ENCODE peak calls at places on chromosomes 5 and 9, in five cellular contexts. N is suprapubic skin, H is transverse colon, F is sigmoid colon, E is upper lobe of left lung. O is an unnamed sample. For H3K4me1, the result is how much of the 10 kb centered on the place peaks cover.

GRCh38 chr5:128684951-128685350 is 146.9 kb upstream of the FBN2 start:
- DNase-seq in N (no peak), H (no peak), F (no peak), E (no peak), O (no peak)

GRCh38 chr9:18888241-18888794 is 144.7 kb downstream of the SAXO1 start:
- DNase-seq in N (no peak), H (no peak), F (no peak), E (no peak), O (no peak)

GRCh38 chr5:172137046-172137445 is 51.0 kb downstream of the STK10 start:
- DNase-seq in N (no peak), H (no peak), F (no peak), E (no peak), O (no peak)

GRCh38 chr5:96997265-96997859 is 61.5 kb downstream of the LNPEP start:
- DNase-seq in N (no peak), H (no peak), F (no peak), E (no peak), O (no peak)

GRCh38 chr5:399296-400281 is 43.4 kb upstream of the EXOC3 start:
- DNase-seq in N (peak), H (peak), F (peak), E (peak), O (peak)

GRCh38 chr5:84764227-84764626 is 379.5 kb upstream of the EDIL3 start:
- DNase-seq in N (no peak), H (no peak), F (no peak), E (no peak), O (no peak)

GRCh38 chr5:52989025-52989780 is at the start of gene ITGA2:
- DNase-seq in N (peak), H (peak), F (peak), E (peak), O (peak)

GRCh38 chr5:120749737-120750136 is 285.6 kb downstream of the PRR16 start:
- DNase-seq in N (no peak), H (no peak), F (no peak), E (no peak), O (no peak)

GRCh38 chr9:127991757-127992274 is 11.0 kb upstream of the EEIG1 start:
- DNase-seq in N (no peak), H (no peak), F (no peak), E (no peak), O (no peak)

GRCh38 chr5:77239126-77239741 is 28.8 kb downstream of the PDE8B start:
- DNase-seq in N (no peak), H (no peak), F (no peak), E (no peak), O (no peak)

GRCh38 chr9:121178676-121179372 is 22.8 kb downstream of the RAB14 start:
- DNase-seq in N (no peak), H (no peak), F (no peak), E (no peak), O (no peak)

DNA sequence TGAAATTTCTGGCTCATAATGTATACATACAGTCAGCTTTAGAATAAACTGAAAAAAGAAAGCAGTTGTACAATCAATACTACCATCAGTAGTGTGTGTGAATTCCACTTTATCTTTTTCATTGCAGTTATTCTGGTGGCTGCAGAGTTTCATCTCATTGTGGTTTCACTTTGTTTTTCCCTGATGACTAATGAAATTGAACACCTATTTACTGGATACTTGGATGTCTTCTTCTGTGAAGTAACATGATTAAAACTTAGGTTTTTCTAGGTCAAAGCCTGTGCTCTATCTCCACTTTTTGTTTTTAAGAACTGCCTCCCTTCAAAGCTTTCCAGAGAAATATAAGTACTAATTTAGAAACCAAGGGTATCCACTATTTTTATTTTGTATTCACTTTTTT is 174.3 kb downstream of the TRPM3 start:
- DNase-seq in N (no peak), H (no peak), F (no peak), E (no peak), O (no peak)
- H3K4me1 ChIP-seq in N (under half), H (under half), F (under half), E (under half), O (under half)

GRCh38 chr9:89444212-89444611 is 53.7 kb downstream of the SEMA4D start:
- DNase-seq in N (no peak), H (peak), F (no peak), E (no peak), O (no peak)
- TF ChIP-seq EP300 in N (no peak), H (no peak), F (no peak), E (no peak), O (no peak)

GRCh38 chr5:107393846-107394245 is 276.9 kb downstream of the EFNA5 start:
- DNase-seq in N (no peak), H (no peak), F (no peak), E (no peak), O (no peak)
- TF ChIP-seq POLR2AphosphoS5 in N (no peak), H (no peak), F (no peak), E (no peak), O (no peak)

GRCh38 chr9:89873801-89874200 is 269.0 kb downstream of the GADD45G start:
- DNase-seq in N (peak), H (no peak), F (peak), E (peak), O (no peak)
- H3K4me1 ChIP-seq in N (half or more), H (under half), F (under half), E (under half), O (half or more)

GRCh38 chr9:101398335-101398929 is at the start of the genes MRPL50 and ZNF189:
- DNase-seq in N (peak), H (peak), F (peak), E (peak), O (peak)
- TF ChIP-seq EP300 in N (no peak), H (no peak), F (no peak), E (no peak), O (no peak)

DNA sequence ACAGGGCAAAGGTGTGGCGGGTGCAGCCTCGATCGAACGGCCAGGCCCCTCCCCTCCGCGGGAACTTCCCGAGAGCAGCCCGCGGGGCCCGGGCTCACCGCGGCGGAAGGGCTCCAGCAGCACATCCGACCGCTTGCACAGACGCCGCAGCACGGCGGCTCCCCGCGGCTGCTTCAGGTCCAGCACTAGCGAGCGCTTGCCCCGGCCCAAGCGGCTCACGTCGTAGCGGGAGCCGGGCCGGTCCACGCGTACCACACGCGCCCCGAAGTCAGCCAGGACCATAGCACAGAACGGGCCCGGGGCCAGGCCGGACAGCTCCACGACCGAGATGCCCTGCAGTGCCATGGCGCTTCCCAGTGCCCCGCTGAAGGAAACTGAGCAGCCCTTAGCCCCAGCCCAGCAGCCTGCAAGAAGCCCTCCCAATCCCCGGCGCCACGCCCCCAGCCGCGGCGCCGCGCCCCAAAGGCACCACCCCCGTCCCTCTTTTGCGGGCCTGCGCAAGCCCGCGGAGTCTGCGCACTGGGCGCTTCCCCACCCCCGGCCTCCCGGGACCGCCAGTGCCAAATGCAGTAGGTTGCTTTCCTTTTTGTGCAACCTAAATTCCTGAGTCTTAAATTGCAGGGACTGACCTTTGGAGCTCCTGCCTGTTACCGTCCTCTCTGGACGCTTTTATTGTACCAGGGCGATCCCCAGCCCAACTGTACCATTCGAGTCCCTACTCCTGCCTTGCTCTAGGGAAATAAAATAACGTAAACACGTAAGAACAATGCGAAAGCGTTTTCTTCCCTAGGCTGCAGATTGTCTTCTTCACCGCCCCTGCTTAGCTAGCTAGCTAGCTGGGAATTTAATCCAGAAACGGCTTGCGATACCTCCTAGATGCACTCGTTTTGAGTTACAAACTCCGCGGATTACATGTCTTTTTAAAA is at the start of gene AMACR:
- DNase-seq in N (peak), H (peak), F (peak), E (peak), O (peak)
- TF ChIP-seq POLR2AphosphoS5 in N (no peak), H (peak), F (peak), E (peak), O (peak)

DNA sequence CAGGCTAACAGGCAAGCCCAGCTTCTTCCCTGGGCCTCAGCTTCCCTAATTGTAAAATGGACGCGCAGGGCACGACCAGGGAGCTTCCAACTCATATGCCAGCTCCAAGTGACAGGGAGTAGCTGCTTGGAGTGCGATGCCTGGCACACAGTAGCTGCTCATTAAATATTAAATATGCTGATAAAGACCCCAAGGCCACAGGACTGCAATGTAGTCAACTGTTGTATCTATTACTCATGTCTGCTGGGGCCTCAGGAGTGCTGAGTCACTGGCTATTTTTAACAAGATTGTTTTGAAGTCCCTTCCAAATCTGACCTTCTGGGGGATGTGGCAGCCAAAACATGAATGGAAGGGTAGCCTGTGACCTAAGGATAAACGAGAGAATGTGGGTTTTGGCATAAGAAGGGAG is 17.7 kb downstream of the TNIP1 start:
- DNase-seq in N (no peak), H (no peak), F (no peak), E (no peak), O (no peak)
- H3K4me1 ChIP-seq in N (under half), H (under half), F (under half), E (half or more), O (half or more)

GRCh38 chr5:35879649-35880048 is 23.0 kb downstream of the IL7R start:
- DNase-seq in N (no peak), H (no peak), F (no peak), E (no peak), O (no peak)

GRCh38 chr5:35877655-35878054 is 21.0 kb downstream of the IL7R start:
- DNase-seq in N (no peak), H (no peak), F (no peak), E (no peak), O (no peak)

GRCh38 chr5:35876922-35877321 is 20.2 kb downstream of the IL7R start:
- DNase-seq in N (no peak), H (no peak), F (no peak), E (no peak), O (no peak)

GRCh38 chr5:35876454-35876853 is 19.8 kb downstream of the IL7R start:
- DNase-seq in N (no peak), H (no peak), F (no peak), E (no peak), O (no peak)

GRCh38 chr5:35878079-35878478 is 21.4 kb downstream of the IL7R start:
- DNase-seq in N (no peak), H (no peak), F (no peak), E (no peak), O (no peak)
- TF ChIP-seq EP300 in N (no peak), H (no peak), F (no peak), E (no peak), O (no peak)

GRCh38 chr9:21681641-21682040 is 120.8 kb upstream of the MTAP start:
- DNase-seq in N (no peak), H (no peak), F (no peak), E (no peak), O (no peak)
- TF ChIP-seq POLR2AphosphoS5 in N (no peak), H (no peak), F (no peak), E (no peak), O (no peak)

O was measured in esophagus muscularis mucosa.